ENCODE peak calls at places on chromosomes 11 and 22, in eight cellular contexts. B is A549, S is transverse colon, T is stomach, P is suprapubic skin, W is K562, D is GM12878, R is tibial nerve. H is an unnamed sample.

GRCh38 chr11:68413591-68413999 is 47.0 kb upstream of the PPP6R3 start:
- DNase-seq in R (no peak), D (no peak), S (no peak), B (no peak), T (no peak), W (no peak), P (no peak), H (no peak)

GRCh38 chr22:37187552-37187890 is 526 bp downstream of the C1QTNF6 start:
- DNase-seq in P (no peak), D (no peak), B (peak), W (no peak), R (no peak), S (peak), T (peak), H (no peak)

GRCh38 chr11:75014129-75014528 is 25.4 kb downstream of the NEU3 start:
- DNase-seq in T (no peak), S (no peak), W (no peak), P (no peak), B (peak), D (no peak), R (no peak), H (no peak)

GRCh38 chr22:28015676-28016601 is 96.9 kb upstream of the PITPNB start:
- DNase-seq in B (no peak), D (no peak), S (peak), T (no peak), P (peak), R (no peak), W (no peak), H (peak)

GRCh38 chr11:2593393-2593950 is 106.3 kb downstream of the KCNQ1OT1 start:
- DNase-seq in T (no peak), W (no peak), S (no peak), R (no peak), B (no peak), D (no peak), P (peak), H (no peak)

GRCh38 chr22:50621491-50621880 is 6.5 kb downstream of the ARSA start:
- DNase-seq in D (peak), R (no peak), T (no peak), P (no peak), B (no peak), S (peak), W (no peak), H (no peak)

GRCh38 chr11:45737056-45737455 is 67.9 kb upstream of the SLC35C1 start:
- DNase-seq in R (no peak), T (no peak), B (no peak), P (no peak), S (no peak), W (no peak), D (no peak), H (no peak)

GRCh38 chr11:65868076-65868667 is 4.4 kb downstream of the EFEMP2 start:
- DNase-seq in D (no peak), W (no peak), T (no peak), R (no peak), P (no peak), S (no peak), B (no peak), H (no peak)

GRCh38 chr11:104148696-104149095 is 15.3 kb downstream of the PDGFD start:
- DNase-seq in S (no peak), B (no peak), W (no peak), R (no peak), T (no peak), D (no peak), P (no peak), H (no peak)

GRCh38 chr11:44614281-44614680 is 48.8 kb downstream of the CD82 start:
- DNase-seq in D (no peak), R (no peak), S (no peak), P (no peak), W (no peak), B (no peak), T (no peak), H (no peak)

GRCh38 chr11:91394718-91395414 is 829.8 kb upstream of the FAT3 start:
- DNase-seq in B (peak), D (no peak), P (no peak), R (no peak), S (no peak), W (no peak), T (no peak), H (no peak)

GRCh38 chr11:131838016-131838415 is 467.6 kb downstream of the NTM start:
- DNase-seq in S (no peak), B (no peak), W (peak), P (no peak), T (no peak), D (no peak), R (no peak), H (no peak)

GRCh38 chr11:102495161-102496042 is 35.1 kb downstream of the MMP7 start:
- DNase-seq in D (peak), W (peak), R (no peak), B (peak), S (peak), T (no peak), P (no peak), H (no peak)

GRCh38 chr11:62449451-62449851 is 30.6 kb downstream of the SCGB1A1 start:
- DNase-seq in W (no peak), S (peak), B (no peak), T (peak), P (no peak), R (no peak), D (no peak), H (no peak)

GRCh38 chr11:57713849-57714248 is 1.5 kb downstream of the TMX2 start:
- DNase-seq in P (no peak), T (no peak), S (no peak), D (no peak), R (no peak), W (no peak), B (no peak), H (no peak)
- H3K4me3 ChIP-seq in P (peak), T (peak), S (peak), D (peak), R (peak), W (peak), B (peak), H (no peak)

GRCh38 chr11:113546757-113547507 is 71.7 kb upstream of the DRD2 start:
- DNase-seq in P (no peak), D (no peak), S (no peak), T (no peak), B (no peak), R (no peak), W (no peak), H (no peak)
- TF ChIP-seq EP300 in P (no peak), D (no peak), S (no peak), T (no peak), B (no peak), R (no peak), W (no peak), H (no peak)

GRCh38 chr22:44211946-44212930 is 31.5 kb downstream of the PARVG start:
- DNase-seq in S (no peak), W (no peak), T (no peak), P (no peak), D (no peak), R (no peak), B (no peak), H (no peak)
- H3K4me3 ChIP-seq in S (no peak), W (no peak), T (no peak), P (no peak), D (no peak), R (no peak), B (no peak), H (no peak)

GRCh38 chr11:113729456-113729855 is 23.3 kb upstream of the TMPRSS5 start:
- DNase-seq in T (no peak), W (no peak), R (no peak), D (no peak), P (no peak), S (no peak), B (no peak), H (no peak)
- TF ChIP-seq EP300 in T (no peak), W (no peak), R (no peak), D (no peak), P (no peak), S (no peak), B (no peak), H (no peak)

GRCh38 chr11:111632798-111633197 is 30.5 kb downstream of the SIK2 start:
- DNase-seq in T (no peak), S (no peak), D (no peak), W (no peak), B (no peak), P (no peak), R (no peak), H (no peak)

GRCh38 chr11:111627591-111627990 is 25.3 kb downstream of the SIK2 start:
- DNase-seq in T (no peak), S (no peak), P (no peak), R (no peak), W (no peak), D (no peak), B (no peak), H (no peak)

GRCh38 chr11:111631034-111631665 is 28.9 kb downstream of the SIK2 start:
- DNase-seq in R (no peak), P (no peak), D (no peak), B (no peak), W (no peak), S (no peak), T (no peak), H (no peak)

GRCh38 chr11:111631666-111632039 is 29.4 kb downstream of the SIK2 start:
- DNase-seq in T (no peak), B (no peak), S (no peak), D (no peak), P (no peak), R (no peak), W (no peak), H (no peak)

DNA sequence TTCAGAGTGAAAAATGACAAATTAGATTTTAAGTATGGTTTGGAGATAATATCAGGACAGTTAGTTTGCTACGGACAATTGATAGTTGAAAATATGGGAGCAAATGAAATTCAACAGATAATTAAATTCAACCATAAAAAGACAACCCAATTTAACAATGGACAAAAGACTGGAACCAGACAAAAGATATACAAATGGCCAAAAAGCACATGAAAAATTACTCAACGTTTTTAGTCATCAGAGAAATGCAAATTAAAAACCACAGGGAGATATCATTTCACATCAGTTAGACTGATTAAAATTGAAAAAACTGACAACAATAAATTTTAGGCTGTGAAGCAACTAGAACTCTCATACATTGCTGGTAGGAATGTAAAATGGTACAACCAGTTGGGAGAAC is 27.2 kb downstream of the SIK2 start:
- DNase-seq in B (no peak), T (no peak), D (no peak), S (no peak), R (no peak), P (no peak), W (no peak), H (no peak)
- H3K4me3 ChIP-seq in B (no peak), T (no peak), D (no peak), S (no peak), R (no peak), P (no peak), W (no peak), H (no peak)